ENCODE peak calls at places on chromosomes 6 and 20, in ten cellular contexts. One of them, this sample, is unnamed.

GRCh38 chr6:35230950-35231349 is 17.2 kb downstream of the SCUBE3 start:
- DNase-seq in colonic mucosa: peak; percentile 29
- DNase-seq in psoas muscle: no peak
- DNase-seq in PC-3: no peak
- DNase-seq in neuronal stem cell: no peak
- DNase-seq in aorta: peak; percentile 89
- DNase-seq in suprapubic skin: no peak
- DNase-seq in fibroblast of lung: peak; percentile 37
- DNase-seq in H9: no peak
- DNase-seq in Karpas-422: no peak
- DNase-seq in this sample: no peak

GRCh38 chr20:31945790-31946189 is 6.1 kb downstream of the PDRG1 start:
- DNase-seq in colonic mucosa: no peak
- DNase-seq in psoas muscle: peak; percentile 28
- DNase-seq in neuronal stem cell: no peak
- DNase-seq in aorta: no peak
- DNase-seq in PC-3: no peak
- DNase-seq in H9: no peak
- DNase-seq in suprapubic skin: no peak
- DNase-seq in Karpas-422: no peak
- DNase-seq in fibroblast of lung: peak; percentile 6
- DNase-seq in this sample: no peak

GRCh38 chr6:38282911-38283310 is 356.8 kb downstream of the BTBD9 start:
- DNase-seq in psoas muscle: no peak
- DNase-seq in colonic mucosa: no peak
- DNase-seq in neuronal stem cell: no peak
- DNase-seq in PC-3: peak; percentile 66
- DNase-seq in aorta: no peak
- DNase-seq in suprapubic skin: no peak
- DNase-seq in fibroblast of lung: no peak
- DNase-seq in Karpas-422: no peak
- DNase-seq in H9: no peak
- DNase-seq in this sample: no peak

GRCh38 chr20:37295001-37295400 is 5.5 kb downstream of the MANBAL start:
- DNase-seq in suprapubic skin: no peak
- DNase-seq in aorta: no peak
- DNase-seq in H9: no peak
- DNase-seq in psoas muscle: no peak
- DNase-seq in neuronal stem cell: no peak
- DNase-seq in Karpas-422: no peak
- DNase-seq in colonic mucosa: no peak
- DNase-seq in PC-3: peak; percentile 99
- DNase-seq in fibroblast of lung: peak; percentile 96
- DNase-seq in this sample: no peak

GRCh38 chr20:64077876-64078551 is 1.3 kb downstream of the RGS19 start:
- DNase-seq in colonic mucosa: peak; percentile 46
- DNase-seq in PC-3: no peak
- DNase-seq in neuronal stem cell: no peak
- DNase-seq in aorta: no peak
- DNase-seq in H9: no peak
- DNase-seq in fibroblast of lung: no peak
- DNase-seq in suprapubic skin: no peak
- DNase-seq in Karpas-422: peak; percentile 100
- DNase-seq in psoas muscle: no peak
- DNase-seq in this sample: no peak

GRCh38 chr20:60224914-60225313 is 266.7 kb downstream of the CDH26 start:
- DNase-seq in PC-3: peak; percentile 33
- DNase-seq in colonic mucosa: no peak
- DNase-seq in psoas muscle: no peak
- DNase-seq in Karpas-422: peak; percentile 47
- DNase-seq in H9: peak; percentile 56
- DNase-seq in aorta: no peak
- DNase-seq in fibroblast of lung: peak; percentile 11
- DNase-seq in neuronal stem cell: no peak
- DNase-seq in suprapubic skin: no peak
- DNase-seq in this sample: no peak

GRCh38 chr6:3363296-3364025 is 93.4 kb downstream of the SLC22A23 start:
- DNase-seq in neuronal stem cell: no peak
- DNase-seq in PC-3: peak; percentile 86
- DNase-seq in fibroblast of lung: no peak
- DNase-seq in H9: no peak
- DNase-seq in suprapubic skin: peak; percentile 82
- DNase-seq in psoas muscle: no peak
- DNase-seq in aorta: no peak
- DNase-seq in Karpas-422: no peak
- DNase-seq in colonic mucosa: peak; percentile 91
- DNase-seq in this sample: no peak

GRCh38 chr20:9035129-9035528 is 33.8 kb upstream of the PLCB4 start:
- DNase-seq in suprapubic skin: no peak
- DNase-seq in fibroblast of lung: peak; percentile 91
- DNase-seq in H9: no peak
- DNase-seq in neuronal stem cell: no peak
- DNase-seq in PC-3: peak; percentile 88
- DNase-seq in aorta: no peak
- DNase-seq in colonic mucosa: no peak
- DNase-seq in psoas muscle: no peak
- DNase-seq in Karpas-422: no peak
- DNase-seq in this sample: no peak

GRCh38 chr20:4613718-4614620 is 107.7 kb upstream of the PRND start:
- DNase-seq in aorta: peak; percentile 69
- DNase-seq in PC-3: peak; percentile 79
- DNase-seq in colonic mucosa: peak; percentile 49
- DNase-seq in fibroblast of lung: peak; percentile 34
- DNase-seq in Karpas-422: peak; percentile 80
- DNase-seq in neuronal stem cell: no peak
- DNase-seq in suprapubic skin: no peak
- DNase-seq in H9: peak; percentile 57
- DNase-seq in psoas muscle: peak; percentile 28
- DNase-seq in this sample: no peak

GRCh38 chr20:16498526-16499140 is 74.6 kb downstream of the KIF16B start:
- DNase-seq in aorta: no peak
- DNase-seq in neuronal stem cell: no peak
- DNase-seq in psoas muscle: no peak
- DNase-seq in fibroblast of lung: no peak
- DNase-seq in Karpas-422: no peak
- DNase-seq in PC-3: peak; percentile 82
- DNase-seq in H9: no peak
- DNase-seq in colonic mucosa: no peak
- DNase-seq in suprapubic skin: no peak
- DNase-seq in this sample: no peak

GRCh38 chr6:44058617-44059358 is 68.5 kb downstream of the MRPL14 start:
- DNase-seq in PC-3: peak; percentile 98
- DNase-seq in aorta: peak; percentile 95
- DNase-seq in Karpas-422: no peak
- DNase-seq in colonic mucosa: peak; percentile 63
- DNase-seq in fibroblast of lung: peak; percentile 100
- DNase-seq in H9: no peak
- DNase-seq in neuronal stem cell: no peak
- DNase-seq in psoas muscle: peak; percentile 88
- DNase-seq in suprapubic skin: peak; percentile 92
- DNase-seq in this sample: no peak

GRCh38 chr6:109465772-109466171 is 10.2 kb upstream of the MICAL1 start:
- DNase-seq in PC-3: no peak
- DNase-seq in colonic mucosa: no peak
- DNase-seq in psoas muscle: no peak
- DNase-seq in fibroblast of lung: no peak
- DNase-seq in suprapubic skin: no peak
- DNase-seq in neuronal stem cell: no peak
- DNase-seq in H9: no peak
- DNase-seq in aorta: no peak
- DNase-seq in Karpas-422: no peak
- DNase-seq in this sample: no peak

GRCh38 chr6:48978016-48978415 is 485.0 kb downstream of the MMUT start:
- DNase-seq in PC-3: peak; percentile 57
- DNase-seq in colonic mucosa: no peak
- DNase-seq in suprapubic skin: no peak
- DNase-seq in Karpas-422: no peak
- DNase-seq in fibroblast of lung: peak; percentile 43
- DNase-seq in psoas muscle: no peak
- DNase-seq in H9: no peak
- DNase-seq in aorta: no peak
- DNase-seq in neuronal stem cell: no peak
- DNase-seq in this sample: no peak

GRCh38 chr6:102488729-102489128 is 1095.2 kb downstream of the GRIK2 start:
- DNase-seq in colonic mucosa: no peak
- DNase-seq in H9: no peak
- DNase-seq in PC-3: peak; percentile 77
- DNase-seq in psoas muscle: no peak
- DNase-seq in Karpas-422: no peak
- DNase-seq in suprapubic skin: no peak
- DNase-seq in aorta: no peak
- DNase-seq in fibroblast of lung: peak; percentile 1
- DNase-seq in neuronal stem cell: no peak
- DNase-seq in this sample: no peak

GRCh38 chr6:106106276-106107042 is 20.3 kb downstream of the PRDM1 start:
- DNase-seq in aorta: no peak
- DNase-seq in H9: no peak
- DNase-seq in colonic mucosa: no peak
- DNase-seq in psoas muscle: no peak
- DNase-seq in PC-3: no peak
- DNase-seq in fibroblast of lung: no peak
- DNase-seq in Karpas-422: no peak
- DNase-seq in neuronal stem cell: no peak
- DNase-seq in suprapubic skin: no peak
- DNase-seq in this sample: no peak

GRCh38 chr6:111417181-111417585 is 65.8 kb downstream of the REV3L start:
- DNase-seq in colonic mucosa: peak; percentile 25
- DNase-seq in Karpas-422: no peak
- DNase-seq in fibroblast of lung: peak; percentile 51
- DNase-seq in aorta: no peak
- DNase-seq in psoas muscle: no peak
- DNase-seq in suprapubic skin: no peak
- DNase-seq in PC-3: no peak
- DNase-seq in neuronal stem cell: no peak
- DNase-seq in H9: no peak
- DNase-seq in this sample: no peak

GRCh38 chr6:38239719-38240451 is 399.8 kb downstream of the BTBD9 start:
- DNase-seq in suprapubic skin: no peak
- DNase-seq in Karpas-422: no peak
- DNase-seq in colonic mucosa: no peak
- DNase-seq in psoas muscle: no peak
- DNase-seq in H9: no peak
- DNase-seq in aorta: no peak
- DNase-seq in PC-3: peak; percentile 81
- DNase-seq in fibroblast of lung: peak; percentile 4
- DNase-seq in neuronal stem cell: no peak
- DNase-seq in this sample: no peak

GRCh38 chr6:166459272-166459671 is 76.5 kb upstream of the MPC1 start:
- DNase-seq in H9: no peak
- DNase-seq in PC-3: no peak
- DNase-seq in colonic mucosa: no peak
- DNase-seq in neuronal stem cell: no peak
- DNase-seq in Karpas-422: no peak
- DNase-seq in aorta: no peak
- DNase-seq in suprapubic skin: no peak
- DNase-seq in fibroblast of lung: no peak
- DNase-seq in psoas muscle: no peak
- DNase-seq in this sample: no peak

GRCh38 chr6:107871981-107872380 is 47.9 kb upstream of the SCML4 start:
- DNase-seq in colonic mucosa: no peak
- DNase-seq in H9: no peak
- DNase-seq in aorta: no peak
- DNase-seq in neuronal stem cell: no peak
- DNase-seq in fibroblast of lung: peak; percentile 42
- DNase-seq in psoas muscle: no peak
- DNase-seq in PC-3: no peak
- DNase-seq in suprapubic skin: no peak
- DNase-seq in Karpas-422: no peak
- DNase-seq in this sample: no peak

GRCh38 chr6:113856011-113856551 is 1.1 kb upstream of the MARCKS start:
- DNase-seq in PC-3: peak; percentile 48
- DNase-seq in colonic mucosa: peak; percentile 51
- DNase-seq in H9: peak; percentile 28
- DNase-seq in suprapubic skin: no peak
- DNase-seq in neuronal stem cell: peak; percentile 39
- DNase-seq in fibroblast of lung: peak; percentile 70
- DNase-seq in psoas muscle: no peak
- DNase-seq in Karpas-422: no peak
- DNase-seq in aorta: peak; percentile 45
- DNase-seq in this sample: no peak
- H3K4me1 ChIP-seq in PC-3: peaks cover 5% of the 10 kb centered on the region
- H3K4me1 ChIP-seq in colonic mucosa: no peaks in the 10 kb centered on the region
- H3K4me1 ChIP-seq in H9: no peaks in the 10 kb centered on the region
- H3K4me1 ChIP-seq in suprapubic skin: peaks cover 30% of the 10 kb centered on the region
- H3K4me1 ChIP-seq in neuronal stem cell: no peaks in the 10 kb centered on the region
- H3K4me1 ChIP-seq in fibroblast of lung: no peaks in the 10 kb centered on the region
- H3K4me1 ChIP-seq in psoas muscle: peaks cover 5% of the 10 kb centered on the region
- H3K4me1 ChIP-seq in Karpas-422: peaks cover 36% of the 10 kb centered on the region
- H3K4me1 ChIP-seq in aorta: no peaks in the 10 kb centered on the region
- H3K4me1 ChIP-seq in this sample: no peaks in the 10 kb centered on the region

GRCh38 chr6:144990768-144991167 is 705.6 kb downstream of the UTRN start:
- DNase-seq in neuronal stem cell: no peak
- DNase-seq in Karpas-422: no peak
- DNase-seq in colonic mucosa: no peak
- DNase-seq in psoas muscle: no peak
- DNase-seq in PC-3: no peak
- DNase-seq in H9: no peak
- DNase-seq in fibroblast of lung: no peak
- DNase-seq in aorta: no peak
- DNase-seq in suprapubic skin: no peak
- DNase-seq in this sample: no peak
- H3K4me1 ChIP-seq in neuronal stem cell: peaks cover 1% of the 10 kb centered on the region
- H3K4me1 ChIP-seq in Karpas-422: no peaks in the 10 kb centered on the region
- H3K4me1 ChIP-seq in colonic mucosa: no peaks in the 10 kb centered on the region
- H3K4me1 ChIP-seq in psoas muscle: peaks cover 4% of the 10 kb centered on the region
- H3K4me1 ChIP-seq in PC-3: peaks cover 25% of the 10 kb centered on the region
- H3K4me1 ChIP-seq in H9: peaks cover 2% of the 10 kb centered on the region
- H3K4me1 ChIP-seq in fibroblast of lung: peaks cover 4% of the 10 kb centered on the region
- H3K4me1 ChIP-seq in aorta: no peaks in the 10 kb centered on the region
- H3K4me1 ChIP-seq in suprapubic skin: no peaks in the 10 kb centered on the region
- H3K4me1 ChIP-seq in this sample: no peaks in the 10 kb centered on the region

DNA sequence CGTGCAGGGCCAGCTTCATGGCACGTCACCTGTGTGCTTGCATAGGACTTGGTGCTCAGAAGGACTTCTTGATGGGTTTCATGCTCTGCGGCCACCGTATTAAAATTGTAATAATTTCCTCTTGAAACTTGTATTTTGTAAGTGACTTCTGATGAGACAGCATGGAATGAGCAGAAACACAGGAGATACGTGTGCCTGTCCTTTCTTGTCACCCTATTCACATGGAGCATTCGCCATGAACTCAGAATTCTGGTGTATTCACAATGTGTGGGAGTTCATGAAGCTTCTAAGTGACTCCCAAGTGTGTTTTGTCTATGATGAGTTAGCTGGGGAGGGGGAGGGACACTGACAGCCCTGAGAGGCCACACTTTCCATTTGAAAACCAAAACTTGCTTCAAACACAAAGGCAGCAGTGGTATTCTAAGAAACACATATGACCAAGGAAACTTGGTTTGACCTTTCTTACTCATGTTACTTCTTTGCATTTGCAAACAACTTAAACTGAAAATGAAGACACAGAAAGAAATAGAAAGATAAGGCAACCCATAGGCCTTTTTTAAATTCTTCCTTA is 92.1 kb upstream of the NEDD9 start:
- DNase-seq in suprapubic skin: no peak
- DNase-seq in fibroblast of lung: no peak
- DNase-seq in aorta: no peak
- DNase-seq in H9: no peak
- DNase-seq in psoas muscle: no peak
- DNase-seq in neuronal stem cell: no peak
- DNase-seq in colonic mucosa: no peak
- DNase-seq in Karpas-422: no peak
- DNase-seq in PC-3: no peak
- DNase-seq in this sample: no peak
- H3K4me1 ChIP-seq in suprapubic skin: peaks cover 5% of the 10 kb centered on the region
- H3K4me1 ChIP-seq in fibroblast of lung: peaks cover 3% of the 10 kb centered on the region
- H3K4me1 ChIP-seq in aorta: no peaks in the 10 kb centered on the region
- H3K4me1 ChIP-seq in H9: no peaks in the 10 kb centered on the region
- H3K4me1 ChIP-seq in psoas muscle: no peaks in the 10 kb centered on the region
- H3K4me1 ChIP-seq in neuronal stem cell: peaks cover 4% of the 10 kb centered on the region
- H3K4me1 ChIP-seq in colonic mucosa: no peaks in the 10 kb centered on the region
- H3K4me1 ChIP-seq in Karpas-422: peaks cover 11% of the 10 kb centered on the region
- H3K4me1 ChIP-seq in PC-3: peaks cover 21% of the 10 kb centered on the region
- H3K4me1 ChIP-seq in this sample: peaks cover 28% of the 10 kb centered on the region

GRCh38 chr6:159788276-159788675 is 1.1 kb downstream of the TCP1 start:
- DNase-seq in fibroblast of lung: no peak
- DNase-seq in psoas muscle: no peak
- DNase-seq in suprapubic skin: no peak
- DNase-seq in Karpas-422: no peak
- DNase-seq in colonic mucosa: no peak
- DNase-seq in H9: no peak
- DNase-seq in PC-3: no peak
- DNase-seq in aorta: no peak
- DNase-seq in neuronal stem cell: no peak
- DNase-seq in this sample: no peak
- H3K4me1 ChIP-seq in fibroblast of lung: peaks cover 14% of the 10 kb centered on the region
- H3K4me1 ChIP-seq in psoas muscle: peaks cover 32% of the 10 kb centered on the region
- H3K4me1 ChIP-seq in suprapubic skin: peaks cover 49% of the 10 kb centered on the region
- H3K4me1 ChIP-seq in Karpas-422: peaks cover 39% of the 10 kb centered on the region
- H3K4me1 ChIP-seq in colonic mucosa: peaks cover 19% of the 10 kb centered on the region
- H3K4me1 ChIP-seq in H9: no peaks in the 10 kb centered on the region
- H3K4me1 ChIP-seq in PC-3: peaks cover 30% of the 10 kb centered on the region
- H3K4me1 ChIP-seq in aorta: peaks cover 3% of the 10 kb centered on the region
- H3K4me1 ChIP-seq in neuronal stem cell: peaks cover 6% of the 10 kb centered on the region
- H3K4me1 ChIP-seq in this sample: peaks cover 62% of the 10 kb centered on the region

This sample was measured in vagina.